ENCODE peak calls at places on chromosomes 12 and 14, in six cellular contexts. One of them, this sample, is unnamed.

GRCh38 chr12:82174383-82174782 is 183.8 kb downstream of the CCDC59 start:
- DNase-seq in activated CD4-positive, CD25-positive, alpha-beta regulatory T cell: no peak
- DNase-seq in cardiac fibroblast: no peak
- DNase-seq in T follicular helper cell: no peak
- DNase-seq in AG08396: no peak
- DNase-seq in dorsolateral prefrontal cortex: no peak
- DNase-seq in this sample: no peak

GRCh38 chr12:54662028-54662427 is 13.9 kb upstream of the DCD start:
- DNase-seq in cardiac fibroblast: no peak
- DNase-seq in activated CD4-positive, CD25-positive, alpha-beta regulatory T cell: no peak
- DNase-seq in AG08396: no peak
- DNase-seq in dorsolateral prefrontal cortex: no peak
- DNase-seq in T follicular helper cell: no peak
- DNase-seq in this sample: no peak

GRCh38 chr14:76293923-76294322 is 82.0 kb upstream of the ESRRB start:
- DNase-seq in cardiac fibroblast: no peak
- DNase-seq in dorsolateral prefrontal cortex: no peak
- DNase-seq in AG08396: no peak
- DNase-seq in T follicular helper cell: no peak
- DNase-seq in activated CD4-positive, CD25-positive, alpha-beta regulatory T cell: no peak
- DNase-seq in this sample: no peak

GRCh38 chr12:119036878-119037493 is 55.6 kb downstream of the SRRM4 start:
- DNase-seq in activated CD4-positive, CD25-positive, alpha-beta regulatory T cell: no peak
- DNase-seq in AG08396: peak
- DNase-seq in T follicular helper cell: no peak
- DNase-seq in dorsolateral prefrontal cortex: peak
- DNase-seq in cardiac fibroblast: peak
- DNase-seq in this sample: peak

GRCh38 chr14:64364907-64365306 is 23.2 kb upstream of the MTHFD1 start:
- DNase-seq in AG08396: no peak
- DNase-seq in cardiac fibroblast: peak
- DNase-seq in dorsolateral prefrontal cortex: no peak
- DNase-seq in activated CD4-positive, CD25-positive, alpha-beta regulatory T cell: no peak
- DNase-seq in T follicular helper cell: no peak
- DNase-seq in this sample: no peak

GRCh38 chr14:50964683-50965390 is 20.6 kb upstream of the PYGL start:
- DNase-seq in T follicular helper cell: no peak
- DNase-seq in activated CD4-positive, CD25-positive, alpha-beta regulatory T cell: no peak
- DNase-seq in dorsolateral prefrontal cortex: peak
- DNase-seq in cardiac fibroblast: peak
- DNase-seq in AG08396: peak
- DNase-seq in this sample: peak

GRCh38 chr12:24955853-24956252 is 7.0 kb upstream of the BCAT1 start:
- DNase-seq in activated CD4-positive, CD25-positive, alpha-beta regulatory T cell: no peak
- DNase-seq in AG08396: no peak
- DNase-seq in dorsolateral prefrontal cortex: no peak
- DNase-seq in cardiac fibroblast: no peak
- DNase-seq in T follicular helper cell: no peak
- DNase-seq in this sample: no peak

GRCh38 chr14:83294941-83295340 is 1761.3 kb upstream of the SEL1L start:
- DNase-seq in activated CD4-positive, CD25-positive, alpha-beta regulatory T cell: no peak
- DNase-seq in cardiac fibroblast: peak
- DNase-seq in AG08396: no peak
- DNase-seq in T follicular helper cell: no peak
- DNase-seq in dorsolateral prefrontal cortex: no peak
- DNase-seq in this sample: no peak

GRCh38 chr14:105207460-105207901 is 26.4 kb upstream of the NUDT14 start:
- DNase-seq in AG08396: no peak
- DNase-seq in T follicular helper cell: no peak
- DNase-seq in dorsolateral prefrontal cortex: no peak
- DNase-seq in cardiac fibroblast: no peak
- DNase-seq in activated CD4-positive, CD25-positive, alpha-beta regulatory T cell: no peak
- DNase-seq in this sample: no peak

GRCh38 chr14:74429221-74429691 is 3.2 kb upstream of the SYNDIG1L start:
- DNase-seq in activated CD4-positive, CD25-positive, alpha-beta regulatory T cell: no peak
- DNase-seq in dorsolateral prefrontal cortex: no peak
- DNase-seq in T follicular helper cell: no peak
- DNase-seq in AG08396: no peak
- DNase-seq in cardiac fibroblast: no peak
- DNase-seq in this sample: no peak

GRCh38 chr14:52949249-52949648 is 1.6 kb downstream of the FERMT2 start:
- DNase-seq in T follicular helper cell: no peak
- DNase-seq in activated CD4-positive, CD25-positive, alpha-beta regulatory T cell: no peak
- DNase-seq in dorsolateral prefrontal cortex: no peak
- DNase-seq in AG08396: no peak
- DNase-seq in cardiac fibroblast: no peak
- DNase-seq in this sample: no peak

GRCh38 chr14:44912041-44912869 is 49.5 kb downstream of the KLHL28 start:
- DNase-seq in dorsolateral prefrontal cortex: no peak
- DNase-seq in cardiac fibroblast: no peak
- DNase-seq in activated CD4-positive, CD25-positive, alpha-beta regulatory T cell: no peak
- DNase-seq in AG08396: peak
- DNase-seq in T follicular helper cell: no peak
- DNase-seq in this sample: no peak

GRCh38 chr12:130847097-130847496 is 8.0 kb upstream of the STX2 start:
- DNase-seq in cardiac fibroblast: peak
- DNase-seq in AG08396: no peak
- DNase-seq in activated CD4-positive, CD25-positive, alpha-beta regulatory T cell: no peak
- DNase-seq in dorsolateral prefrontal cortex: peak
- DNase-seq in T follicular helper cell: no peak
- DNase-seq in this sample: no peak

GRCh38 chr12:51631021-51631420 is 40.0 kb downstream of the SCN8A start:
- DNase-seq in AG08396: no peak
- DNase-seq in dorsolateral prefrontal cortex: no peak
- DNase-seq in cardiac fibroblast: no peak
- DNase-seq in T follicular helper cell: no peak
- DNase-seq in activated CD4-positive, CD25-positive, alpha-beta regulatory T cell: no peak
- DNase-seq in this sample: no peak

GRCh38 chr14:54653764-54654469 is 87.0 kb downstream of the SAMD4A start:
- DNase-seq in T follicular helper cell: no peak
- DNase-seq in activated CD4-positive, CD25-positive, alpha-beta regulatory T cell: no peak
- DNase-seq in AG08396: peak
- DNase-seq in dorsolateral prefrontal cortex: no peak
- DNase-seq in cardiac fibroblast: peak
- DNase-seq in this sample: peak

GRCh38 chr12:113103756-113104450 is 31.7 kb downstream of the RASAL1 start:
- DNase-seq in cardiac fibroblast: no peak
- DNase-seq in dorsolateral prefrontal cortex: no peak
- DNase-seq in T follicular helper cell: peak
- DNase-seq in AG08396: no peak
- DNase-seq in activated CD4-positive, CD25-positive, alpha-beta regulatory T cell: peak
- DNase-seq in this sample: no peak

GRCh38 chr14:96746101-96746500 is 51.1 kb upstream of the VRK1 start:
- DNase-seq in cardiac fibroblast: peak
- DNase-seq in AG08396: no peak
- DNase-seq in T follicular helper cell: no peak
- DNase-seq in dorsolateral prefrontal cortex: no peak
- DNase-seq in activated CD4-positive, CD25-positive, alpha-beta regulatory T cell: no peak
- DNase-seq in this sample: no peak

GRCh38 chr12:109604902-109605536 is 31.4 kb downstream of the MVK start:
- DNase-seq in T follicular helper cell: no peak
- DNase-seq in cardiac fibroblast: no peak
- DNase-seq in AG08396: no peak
- DNase-seq in dorsolateral prefrontal cortex: no peak
- DNase-seq in activated CD4-positive, CD25-positive, alpha-beta regulatory T cell: no peak
- DNase-seq in this sample: no peak

GRCh38 chr12:78470354-78471195 is 394.0 kb upstream of the SYT1 start:
- DNase-seq in activated CD4-positive, CD25-positive, alpha-beta regulatory T cell: no peak
- DNase-seq in cardiac fibroblast: peak
- DNase-seq in T follicular helper cell: no peak
- DNase-seq in AG08396: peak
- DNase-seq in dorsolateral prefrontal cortex: peak
- DNase-seq in this sample: peak

GRCh38 chr12:89470741-89471504 is 53.7 kb downstream of the GALNT4 start:
- DNase-seq in cardiac fibroblast: peak
- DNase-seq in activated CD4-positive, CD25-positive, alpha-beta regulatory T cell: no peak
- DNase-seq in dorsolateral prefrontal cortex: no peak
- DNase-seq in T follicular helper cell: no peak
- DNase-seq in AG08396: peak
- DNase-seq in this sample: no peak

GRCh38 chr14:103074699-103075341 is 9.2 kb upstream of the LBHD2 start:
- DNase-seq in dorsolateral prefrontal cortex: no peak
- DNase-seq in cardiac fibroblast: no peak
- DNase-seq in T follicular helper cell: no peak
- DNase-seq in AG08396: no peak
- DNase-seq in activated CD4-positive, CD25-positive, alpha-beta regulatory T cell: no peak
- DNase-seq in this sample: no peak

GRCh38 chr14:103628684-103629502 is at the start of gene KLC1:
- DNase-seq in activated CD4-positive, CD25-positive, alpha-beta regulatory T cell: peak
- DNase-seq in AG08396: peak
- DNase-seq in cardiac fibroblast: peak
- DNase-seq in T follicular helper cell: peak
- DNase-seq in dorsolateral prefrontal cortex: peak
- DNase-seq in this sample: peak

GRCh38 chr12:32612658-32613614 is 66.2 kb upstream of the DNM1L start:
- DNase-seq in T follicular helper cell: no peak
- DNase-seq in activated CD4-positive, CD25-positive, alpha-beta regulatory T cell: no peak
- DNase-seq in cardiac fibroblast: peak
- DNase-seq in AG08396: no peak
- DNase-seq in dorsolateral prefrontal cortex: no peak
- DNase-seq in this sample: no peak

GRCh38 chr14:70601162-70601561 is 707 bp upstream of the MED6 start:
- DNase-seq in cardiac fibroblast: peak
- DNase-seq in T follicular helper cell: no peak
- DNase-seq in dorsolateral prefrontal cortex: no peak
- DNase-seq in AG08396: no peak
- DNase-seq in activated CD4-positive, CD25-positive, alpha-beta regulatory T cell: no peak
- DNase-seq in this sample: no peak

GRCh38 chr14:101478096-101478495 is 83.2 kb upstream of the DIO3 start:
- DNase-seq in dorsolateral prefrontal cortex: no peak
- DNase-seq in T follicular helper cell: no peak
- DNase-seq in AG08396: no peak
- DNase-seq in cardiac fibroblast: no peak
- DNase-seq in activated CD4-positive, CD25-positive, alpha-beta regulatory T cell: no peak
- DNase-seq in this sample: peak

GRCh38 chr12:93184664-93185368 is 192.9 kb upstream of the NUDT4 start:
- DNase-seq in activated CD4-positive, CD25-positive, alpha-beta regulatory T cell: no peak
- DNase-seq in cardiac fibroblast: peak
- DNase-seq in T follicular helper cell: no peak
- DNase-seq in AG08396: no peak
- DNase-seq in dorsolateral prefrontal cortex: no peak
- DNase-seq in this sample: no peak

GRCh38 chr12:15580431-15580830 is 208.8 kb downstream of the EPS8 start:
- DNase-seq in dorsolateral prefrontal cortex: no peak
- DNase-seq in T follicular helper cell: no peak
- DNase-seq in AG08396: no peak
- DNase-seq in cardiac fibroblast: no peak
- DNase-seq in activated CD4-positive, CD25-positive, alpha-beta regulatory T cell: peak
- DNase-seq in this sample: no peak

This sample was measured in SJSA1.